ENCODE peak calls at places on chromosomes 2 and 18, in six cellular contexts. N is HCT116, V is HepG2, C is SK-N-SH, I is K562, W is H1. S is an unnamed sample.

GRCh38 chr2:128435576-128436497 is 117.2 kb upstream of the HS6ST1 start:
- DNase-seq in N (no peak), V (no peak), C (no peak), I (no peak), W (no peak), S (no peak)

GRCh38 chr2:147366281-147366680 is 478.5 kb upstream of the ACVR2A start:
- DNase-seq in N (no peak), V (no peak), C (no peak), I (no peak), W (no peak), S (no peak)

GRCh38 chr2:167785606-167786005 is 461.8 kb downstream of the STK39 start:
- DNase-seq in N (no peak), V (no peak), C (no peak), I (no peak), W (no peak), S (no peak)

GRCh38 chr18:44870631-44871502 is 190.2 kb downstream of the SETBP1 start:
- DNase-seq in N (no peak), V (no peak), C (peak), I (no peak), W (no peak), S (no peak)

GRCh38 chr2:26043862-26044736 is 10.2 kb downstream of the RAB10 start:
- DNase-seq in N (no peak), V (peak), C (no peak), I (no peak), W (no peak), S (no peak)

GRCh38 chr18:31549416-31549815 is 42.3 kb upstream of the TTR start:
- DNase-seq in N (no peak), V (no peak), C (no peak), I (no peak), W (no peak), S (no peak)

GRCh38 chr2:43467889-43468288 is 127.9 kb downstream of the THADA start:
- DNase-seq in N (no peak), V (no peak), C (no peak), I (no peak), W (no peak), S (no peak)

GRCh38 chr2:143649226-143649625 is 520.0 kb downstream of the ARHGAP15 start:
- DNase-seq in N (no peak), V (no peak), C (no peak), I (no peak), W (no peak), S (no peak)

GRCh38 chr2:231235217-231235616 is 36.8 kb downstream of the ARMC9 start:
- DNase-seq in N (no peak), V (no peak), C (no peak), I (peak), W (no peak), S (no peak)

DNA sequence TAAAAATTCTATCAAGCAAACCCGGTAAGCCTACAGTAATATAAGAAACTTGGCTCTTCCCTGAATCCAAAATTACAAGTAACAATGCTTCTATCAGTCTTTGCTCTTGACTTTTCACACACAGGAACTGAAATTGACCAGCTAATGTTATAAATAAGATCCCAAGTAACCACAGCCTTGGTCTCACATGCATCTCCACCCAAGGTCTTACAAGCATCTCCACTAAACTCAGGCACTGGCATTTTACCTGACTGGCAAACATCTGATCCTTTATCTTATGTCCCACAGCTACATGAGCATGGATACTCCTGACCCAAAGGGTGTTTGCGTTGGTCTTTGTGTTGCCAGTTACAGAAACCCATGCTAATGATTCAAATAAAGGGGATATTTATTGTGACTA is 302.3 kb upstream of the EPHA4 start:
- DNase-seq in N (no peak), V (no peak), C (no peak), I (no peak), W (no peak), S (no peak)
- H3K27ac ChIP-seq in N (no peak), V (no peak), C (no peak), I (no peak), W (no peak), S (no peak)

DNA sequence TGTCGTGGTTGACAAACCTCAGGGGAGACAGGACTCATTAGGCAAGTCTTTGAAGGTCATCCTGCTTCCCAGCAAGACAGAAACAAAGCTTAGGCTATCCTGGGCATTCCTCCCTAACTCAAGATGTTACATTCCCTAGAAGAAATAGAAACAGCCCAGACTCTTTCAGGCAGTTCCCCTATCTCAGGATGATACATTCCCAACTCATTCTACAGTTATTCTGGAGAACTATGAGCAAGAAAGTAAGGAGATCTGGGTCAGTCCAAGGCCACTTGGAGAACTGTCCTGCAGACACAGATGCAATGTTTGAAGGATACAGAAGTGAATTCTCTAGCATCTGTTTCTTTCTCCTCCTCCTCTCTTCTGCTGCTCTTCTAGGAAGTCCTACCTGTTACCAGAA is 220.1 kb upstream of the NCKAP5 start:
- DNase-seq in N (no peak), V (no peak), C (no peak), I (no peak), W (no peak), S (no peak)
- TF ChIP-seq SIN3A in N (no peak), V (no peak), C (no peak), I (no peak), W (no peak), S (no peak)

DNA sequence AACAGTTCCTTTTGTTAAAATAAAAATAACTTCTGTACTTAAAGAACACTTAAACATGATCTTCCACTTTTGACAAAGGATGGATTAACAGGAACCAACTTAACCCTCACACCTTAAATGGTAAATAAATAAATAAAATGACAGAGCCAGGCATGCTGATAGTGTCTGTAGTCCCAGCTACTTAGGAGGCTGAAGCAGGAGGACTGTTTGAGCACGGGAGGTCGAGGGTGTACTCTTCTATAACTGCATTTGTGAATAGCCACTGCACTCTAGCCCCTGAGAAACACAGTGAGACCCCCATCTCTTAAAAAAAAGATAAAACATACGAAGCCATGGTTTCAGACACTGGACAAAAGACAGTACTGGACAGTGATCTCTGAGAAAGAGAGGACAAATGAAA is 17.5 kb downstream of the PPP4R1 start:
- DNase-seq in N (no peak), V (no peak), C (no peak), I (no peak), W (no peak), S (no peak)
- H3K27ac ChIP-seq in N (no peak), V (no peak), C (no peak), I (no peak), W (no peak), S (no peak)

GRCh38 chr18:22267697-22268096 is 98.3 kb downstream of the GATA6 start:
- DNase-seq in N (no peak), V (no peak), C (no peak), I (no peak), W (no peak), S (no peak)

GRCh38 chr18:22271030-22271429 is 101.6 kb downstream of the GATA6 start:
- DNase-seq in N (no peak), V (no peak), C (no peak), I (no peak), W (no peak), S (no peak)

GRCh38 chr18:22268641-22269128 is 99.3 kb downstream of the GATA6 start:
- DNase-seq in N (no peak), V (no peak), C (no peak), I (no peak), W (no peak), S (no peak)

GRCh38 chr18:22267225-22267624 is 97.8 kb downstream of the GATA6 start:
- DNase-seq in N (no peak), V (no peak), C (no peak), I (no peak), W (no peak), S (no peak)

GRCh38 chr18:22265838-22266237 is 96.4 kb downstream of the GATA6 start:
- DNase-seq in N (no peak), V (no peak), C (no peak), I (no peak), W (no peak), S (no peak)
- TF ChIP-seq SIN3A in N (no peak), V (no peak), C (no peak), I (no peak), W (no peak), S (no peak)

S was measured in Panc1.